ENCODE peak calls at places on chromosomes 6 and 20, in eight cellular contexts. E, V, F, Y, T, O, R and C are unnamed samples.

GRCh38 chr6:14250573-14250972 is 133.0 kb downstream of the CD83 start:
- DNase-seq in R (no peak), V (no peak), F (no peak), O (no peak), T (no peak), E (no peak), Y (no peak), C (no peak)

GRCh38 chr20:294602-295001 is 2.8 kb upstream of the ZCCHC3 start:
- DNase-seq in Y (no peak), T (no peak), F (no peak), R (no peak), E (no peak), O (no peak), V (no peak), C (no peak)

GRCh38 chr20:34301587-34302311 is 1.4 kb downstream of the AHCY start:
- DNase-seq in O (no peak), Y (no peak), E (no peak), T (no peak), F (peak; percentile 73), V (no peak), R (no peak), C (no peak)

GRCh38 chr20:4893709-4894108 is 107.6 kb downstream of the SLC23A2 start:
- DNase-seq in Y (no peak), R (no peak), T (no peak), V (no peak), O (no peak), E (no peak), F (no peak), C (no peak)

GRCh38 chr6:35363293-35363750 is 21.0 kb downstream of the PPARD start:
- DNase-seq in E (no peak), V (no peak), F (no peak), O (no peak), Y (no peak), R (peak; percentile 56), T (peak; percentile 72), C (peak; percentile 46)

GRCh38 chr6:3061501-3061941 is 6.8 kb upstream of the RIPK1 start:
- DNase-seq in E (no peak), F (no peak), T (no peak), V (no peak), Y (peak; percentile 16), R (peak; percentile 85), O (no peak), C (peak; percentile 86)

GRCh38 chr6:3523288-3523670 is 66.4 kb upstream of the SLC22A23 start:
- DNase-seq in F (no peak), O (no peak), R (no peak), V (no peak), E (no peak), T (no peak), Y (no peak), C (no peak)

GRCh38 chr6:15521516-15521915 is 141.3 kb downstream of the DTNBP1 start:
- DNase-seq in O (no peak), T (no peak), V (no peak), F (no peak), Y (no peak), E (no peak), R (no peak), C (no peak)

GRCh38 chr6:25717856-25718740 is 36.4 kb upstream of the SLC17A4 start:
- DNase-seq in O (no peak), T (peak; percentile 39), E (no peak), F (no peak), Y (no peak), V (no peak), R (peak; percentile 14), C (peak; percentile 61)

GRCh38 chr20:20215976-20216727 is 151.8 kb upstream of the INSM1 start:
- DNase-seq in V (no peak), F (no peak), O (no peak), R (no peak), T (no peak), E (no peak), Y (peak; percentile 30), C (no peak)

GRCh38 chr6:2476376-2476775 is 231.0 kb upstream of the GMDS start:
- DNase-seq in Y (no peak), R (peak; percentile 15), F (no peak), E (no peak), O (no peak), V (no peak), T (no peak), C (peak; percentile 3)

GRCh38 chr6:137495652-137496391 is 1.6 kb upstream of the OLIG3 start:
- DNase-seq in O (no peak), T (no peak), Y (no peak), F (no peak), E (no peak), R (no peak), V (no peak), C (no peak)

GRCh38 chr6:127462391-127462790 is 3.2 kb upstream of the KIAA0408 start:
- DNase-seq in V (no peak), F (no peak), E (no peak), O (no peak), R (no peak), T (no peak), Y (no peak), C (no peak)

GRCh38 chr6:105488521-105489212 is 85.8 kb upstream of the PREP start:
- DNase-seq in O (no peak), T (no peak), E (no peak), V (no peak), F (no peak), Y (no peak), R (no peak), C (peak; percentile 26)

GRCh38 chr20:59822291-59823029 is 111.0 kb downstream of the SYCP2 start:
- DNase-seq in R (no peak), O (no peak), V (no peak), E (no peak), Y (no peak), T (no peak), F (no peak), C (no peak)

DNA sequence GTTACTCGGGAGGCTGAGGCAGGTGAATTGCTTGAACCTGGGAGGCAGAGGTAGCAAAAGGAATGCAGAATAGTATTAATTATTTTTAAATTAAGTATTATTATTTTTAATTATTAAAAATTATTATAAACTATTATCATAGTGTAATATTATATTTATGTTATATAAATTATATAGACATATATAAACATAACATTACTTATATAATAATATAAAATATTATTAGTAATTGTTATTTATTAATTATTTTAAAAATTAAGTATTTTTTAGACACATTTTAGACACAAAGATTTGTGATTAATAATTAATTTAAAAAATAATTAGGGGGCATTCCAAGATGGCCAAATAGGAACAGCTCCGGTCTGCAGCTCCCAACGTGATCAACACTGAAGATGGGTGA is 31.7 kb upstream of the TGM3 start:
- DNase-seq in Y (no peak), O (no peak), T (no peak), R (no peak), E (no peak), V (no peak), F (no peak), C (no peak)
- H3K4me3 ChIP-seq in Y (no peak overlapping the region), O (no peak overlapping the region), T (no peak overlapping the region), R (no peak overlapping the region), E (no peak overlapping the region), V (no peak overlapping the region), F (no peak overlapping the region), C (no peak overlapping the region)

DNA sequence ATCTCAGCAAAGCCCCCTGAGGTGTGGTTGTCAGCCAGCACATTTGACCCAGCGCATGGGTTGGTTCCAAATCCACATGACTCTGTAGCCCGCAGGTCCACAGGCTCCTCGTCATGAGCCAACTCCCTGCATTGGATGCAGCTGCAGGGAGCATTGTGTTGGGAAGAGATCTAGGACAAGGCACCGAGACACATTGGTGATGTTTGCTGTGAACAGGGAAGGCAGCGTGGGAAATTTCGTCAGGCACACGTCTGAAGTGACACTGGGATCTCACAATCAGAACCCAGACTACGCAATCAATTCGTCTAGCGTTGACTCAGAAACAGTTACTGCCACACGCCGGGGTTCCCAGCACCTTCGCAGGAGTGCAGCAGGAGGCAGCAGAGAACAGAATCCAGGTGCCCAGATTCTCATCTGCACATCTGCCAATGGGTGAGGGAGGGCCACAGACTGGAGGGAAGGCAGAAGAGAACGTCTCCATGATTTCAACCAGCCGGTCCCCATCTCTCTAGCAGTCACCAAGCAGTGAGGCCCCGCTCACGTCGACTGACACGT is 177.0 kb downstream of the TTLL2 start:
- DNase-seq in V (no peak), F (peak; percentile 41), E (peak; percentile 82), R (no peak), T (peak; percentile 15), O (no peak), Y (no peak), C (peak; percentile 33)
- TF ChIP-seq CTCF in V (no peak), F (peak; percentile 55), E (peak; percentile 46), R (no peak), T (no peak), O (no peak), Y (no peak), C (peak; percentile 33)

GRCh38 chr6:133191323-133191722 is 49.8 kb upstream of the EYA4 start:
- DNase-seq in E (no peak), R (no peak), Y (no peak), O (no peak), T (no peak), V (no peak), F (no peak), C (no peak)
- H3K4me3 ChIP-seq in E (no peak overlapping the region), R (no peak overlapping the region), Y (no peak overlapping the region), O (no peak overlapping the region), T (no peak overlapping the region), V (no peak overlapping the region), F (no peak overlapping the region), C (no peak overlapping the region)

GRCh38 chr6:130452336-130452735 is 86.5 kb downstream of the TMEM200A start:
- DNase-seq in V (no peak), Y (no peak), O (no peak), T (no peak), F (no peak), E (no peak), R (no peak), C (no peak)

GRCh38 chr6:130459316-130459715 is 93.5 kb downstream of the TMEM200A start:
- DNase-seq in Y (no peak), T (no peak), E (no peak), F (no peak), O (no peak), V (no peak), R (peak; percentile 24), C (no peak)

GRCh38 chr6:130460934-130461333 is 95.1 kb downstream of the TMEM200A start:
- DNase-seq in R (no peak), T (no peak), Y (no peak), F (no peak), V (no peak), E (no peak), O (no peak), C (no peak)

GRCh38 chr6:130453230-130453629 is 87.4 kb downstream of the TMEM200A start:
- DNase-seq in V (peak; percentile 45), O (no peak), E (no peak), Y (no peak), R (peak; percentile 91), T (no peak), F (no peak), C (peak; percentile 45)

GRCh38 chr6:130457605-130458004 is 91.8 kb downstream of the TMEM200A start:
- DNase-seq in F (peak; percentile 29), E (no peak), Y (no peak), V (no peak), O (no peak), T (no peak), R (no peak), C (no peak)
- TF ChIP-seq CTCF in F (peak; percentile 41), E (no peak), Y (no peak), V (peak; percentile 49), O (no peak), T (no peak), R (peak; percentile 12), C (no peak)

DNA sequence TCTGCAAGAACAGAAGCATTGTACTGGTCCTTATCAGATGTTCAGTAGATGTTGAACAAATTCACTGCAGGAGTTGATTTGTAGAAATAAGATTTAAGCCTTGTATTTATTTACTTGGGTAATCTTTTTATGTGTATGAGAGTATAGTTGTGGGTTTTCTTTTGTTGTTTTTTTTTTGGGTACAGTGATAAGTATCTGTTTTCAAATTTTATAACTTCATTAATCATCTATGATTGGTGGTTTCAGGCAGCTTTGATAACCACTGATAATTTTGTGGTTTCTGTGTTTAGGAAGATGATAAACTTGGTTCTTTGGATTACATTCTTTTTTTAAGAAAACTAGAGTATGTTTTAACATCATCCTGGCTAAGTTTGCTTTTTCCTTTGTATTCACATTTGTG is 2.8 kb downstream of the AFDN start:
- DNase-seq in V (no peak), F (no peak), E (no peak), Y (no peak), O (no peak), T (no peak), R (peak; percentile 25), C (no peak)
- H3K4me3 ChIP-seq in V (no peak overlapping the region), F (no peak overlapping the region), E (no peak overlapping the region), Y (no peak overlapping the region), O (no peak overlapping the region), T (no peak overlapping the region), R (no peak overlapping the region), C (no peak overlapping the region)